ENCODE peak calls at places on chromosomes 13 and 19, in five cellular contexts. One of them, this sample, is unnamed.

GRCh38 chr13:110396913-110397379 is 89.9 kb downstream of the COL4A2 start:
- DNase-seq in PC-3: peak
- DNase-seq in ureter: peak
- DNase-seq in AG04450: peak
- DNase-seq in esophagus squamous epithelium: no peak
- DNase-seq in this sample: peak

GRCh38 chr19:42028304-42029216 is 34.5 kb upstream of the ATP1A3 start:
- DNase-seq in ureter: no peak
- DNase-seq in AG04450: no peak
- DNase-seq in esophagus squamous epithelium: no peak
- DNase-seq in PC-3: peak
- DNase-seq in this sample: no peak

GRCh38 chr19:35512831-35513230 is 618 bp downstream of the DMKN start:
- DNase-seq in PC-3: no peak
- DNase-seq in esophagus squamous epithelium: no peak
- DNase-seq in ureter: no peak
- DNase-seq in AG04450: no peak
- DNase-seq in this sample: no peak

GRCh38 chr13:20159646-20160345 is 1.1 kb downstream of the GJA3 start:
- DNase-seq in ureter: no peak
- DNase-seq in esophagus squamous epithelium: no peak
- DNase-seq in AG04450: no peak
- DNase-seq in PC-3: peak
- DNase-seq in this sample: no peak

GRCh38 chr19:1263198-1263597 is 5.9 kb upstream of the CIRBP start:
- DNase-seq in PC-3: no peak
- DNase-seq in esophagus squamous epithelium: no peak
- DNase-seq in AG04450: no peak
- DNase-seq in ureter: no peak
- DNase-seq in this sample: no peak

GRCh38 chr13:31790992-31791391 is 51.7 kb downstream of the RXFP2 start:
- DNase-seq in PC-3: no peak
- DNase-seq in esophagus squamous epithelium: no peak
- DNase-seq in ureter: no peak
- DNase-seq in AG04450: no peak
- DNase-seq in this sample: no peak

GRCh38 chr19:723247-723646 is 14.5 kb downstream of the PALM start:
- DNase-seq in AG04450: no peak
- DNase-seq in PC-3: no peak
- DNase-seq in esophagus squamous epithelium: no peak
- DNase-seq in ureter: no peak
- DNase-seq in this sample: no peak

GRCh38 chr13:50355797-50356196 is 340.6 kb downstream of the KCNRG start:
- DNase-seq in ureter: no peak
- DNase-seq in AG04450: no peak
- DNase-seq in esophagus squamous epithelium: no peak
- DNase-seq in PC-3: no peak
- DNase-seq in this sample: no peak

GRCh38 chr19:31262673-31263308 is 86.4 kb downstream of the TSHZ3 start:
- DNase-seq in PC-3: no peak
- DNase-seq in AG04450: no peak
- DNase-seq in esophagus squamous epithelium: no peak
- DNase-seq in ureter: peak
- DNase-seq in this sample: no peak

GRCh38 chr19:40623403-40624239 is 22.5 kb downstream of the LTBP4 start:
- DNase-seq in esophagus squamous epithelium: no peak
- DNase-seq in PC-3: peak
- DNase-seq in AG04450: no peak
- DNase-seq in ureter: no peak
- DNase-seq in this sample: no peak

GRCh38 chr13:46469064-46469463 is 82.0 kb upstream of the RUBCNL start:
- DNase-seq in ureter: no peak
- DNase-seq in esophagus squamous epithelium: no peak
- DNase-seq in AG04450: no peak
- DNase-seq in PC-3: peak
- DNase-seq in this sample: no peak

GRCh38 chr19:3062165-3063105 is at the start of gene TLE5:
- DNase-seq in esophagus squamous epithelium: no peak
- DNase-seq in AG04450: no peak
- DNase-seq in PC-3: peak
- DNase-seq in ureter: no peak
- DNase-seq in this sample: no peak

GRCh38 chr13:26867451-26868067 is 107.0 kb upstream of the GPR12 start:
- DNase-seq in ureter: no peak
- DNase-seq in PC-3: peak
- DNase-seq in AG04450: no peak
- DNase-seq in esophagus squamous epithelium: no peak
- DNase-seq in this sample: no peak

This sample was measured in T1000.